ENCODE peak calls at places on chromosomes 2 and 18, in nine cellular contexts. One of them, this sample, is unnamed.

GRCh38 chr2:213959589-213959988 is 451.3 kb upstream of the VWC2L start:
- DNase-seq in NCI-H524: no peak
- DNase-seq in CD8-positive, alpha-beta memory T cell: no peak
- DNase-seq in NCI-H460: no peak
- DNase-seq in endothelial cell: no peak
- DNase-seq in fibroblast of lung: no peak
- DNase-seq in HEK293T: no peak
- DNase-seq in CD4-positive, alpha-beta T cell: no peak
- DNase-seq in tibial artery: no peak
- DNase-seq in this sample: no peak

GRCh38 chr2:86543335-86543734 is 19.9 kb downstream of the CHMP3 start:
- DNase-seq in fibroblast of lung: no peak
- DNase-seq in NCI-H460: no peak
- DNase-seq in endothelial cell: no peak
- DNase-seq in CD8-positive, alpha-beta memory T cell: no peak
- DNase-seq in NCI-H524: no peak
- DNase-seq in tibial artery: no peak
- DNase-seq in HEK293T: no peak
- DNase-seq in CD4-positive, alpha-beta T cell: no peak
- DNase-seq in this sample: no peak

GRCh38 chr2:80086831-80087230 is 217.7 kb downstream of the LRRTM1 start:
- DNase-seq in endothelial cell: no peak
- DNase-seq in CD8-positive, alpha-beta memory T cell: no peak
- DNase-seq in HEK293T: no peak
- DNase-seq in NCI-H460: peak
- DNase-seq in NCI-H524: peak
- DNase-seq in fibroblast of lung: peak
- DNase-seq in tibial artery: no peak
- DNase-seq in CD4-positive, alpha-beta T cell: no peak
- DNase-seq in this sample: no peak

GRCh38 chr2:170455617-170456426 is 259.3 kb upstream of the SP5 start:
- DNase-seq in NCI-H524: no peak
- DNase-seq in endothelial cell: no peak
- DNase-seq in HEK293T: no peak
- DNase-seq in NCI-H460: no peak
- DNase-seq in CD4-positive, alpha-beta T cell: no peak
- DNase-seq in CD8-positive, alpha-beta memory T cell: no peak
- DNase-seq in fibroblast of lung: peak
- DNase-seq in tibial artery: no peak
- DNase-seq in this sample: no peak

GRCh38 chr18:9722691-9723090 is 14.6 kb downstream of the RAB31 start:
- DNase-seq in HEK293T: no peak
- DNase-seq in endothelial cell: no peak
- DNase-seq in tibial artery: no peak
- DNase-seq in fibroblast of lung: no peak
- DNase-seq in CD8-positive, alpha-beta memory T cell: no peak
- DNase-seq in NCI-H524: no peak
- DNase-seq in CD4-positive, alpha-beta T cell: no peak
- DNase-seq in NCI-H460: no peak
- DNase-seq in this sample: no peak

GRCh38 chr2:130261970-130262760 is 63.9 kb upstream of the TUBA3E start:
- DNase-seq in HEK293T: no peak
- DNase-seq in CD4-positive, alpha-beta T cell: no peak
- DNase-seq in fibroblast of lung: peak
- DNase-seq in CD8-positive, alpha-beta memory T cell: no peak
- DNase-seq in NCI-H460: no peak
- DNase-seq in endothelial cell: no peak
- DNase-seq in tibial artery: no peak
- DNase-seq in NCI-H524: no peak
- DNase-seq in this sample: no peak

GRCh38 chr2:37168217-37168981 is 11.6 kb upstream of the EIF2AK2 start:
- DNase-seq in CD4-positive, alpha-beta T cell: no peak
- DNase-seq in endothelial cell: peak
- DNase-seq in CD8-positive, alpha-beta memory T cell: no peak
- DNase-seq in HEK293T: peak
- DNase-seq in NCI-H524: peak
- DNase-seq in tibial artery: no peak
- DNase-seq in NCI-H460: peak
- DNase-seq in fibroblast of lung: peak
- DNase-seq in this sample: no peak

GRCh38 chr2:148135705-148136104 is 114.8 kb downstream of the MBD5 start:
- DNase-seq in tibial artery: no peak
- DNase-seq in NCI-H460: no peak
- DNase-seq in CD8-positive, alpha-beta memory T cell: no peak
- DNase-seq in NCI-H524: no peak
- DNase-seq in CD4-positive, alpha-beta T cell: no peak
- DNase-seq in HEK293T: no peak
- DNase-seq in endothelial cell: no peak
- DNase-seq in fibroblast of lung: no peak
- DNase-seq in this sample: no peak

GRCh38 chr2:96305979-96306308 is 598 bp upstream of the SNRNP200 start:
- DNase-seq in NCI-H524: no peak
- DNase-seq in tibial artery: no peak
- DNase-seq in endothelial cell: no peak
- DNase-seq in CD8-positive, alpha-beta memory T cell: no peak
- DNase-seq in fibroblast of lung: no peak
- DNase-seq in NCI-H460: no peak
- DNase-seq in HEK293T: no peak
- DNase-seq in CD4-positive, alpha-beta T cell: no peak
- DNase-seq in this sample: no peak

GRCh38 chr2:54708584-54709340 is 14.7 kb upstream of the EML6 start:
- DNase-seq in CD4-positive, alpha-beta T cell: no peak
- DNase-seq in CD8-positive, alpha-beta memory T cell: no peak
- DNase-seq in endothelial cell: peak
- DNase-seq in fibroblast of lung: no peak
- DNase-seq in NCI-H524: peak
- DNase-seq in HEK293T: no peak
- DNase-seq in tibial artery: peak
- DNase-seq in NCI-H460: no peak
- DNase-seq in this sample: no peak

GRCh38 chr2:23905155-23905554 is 21.8 kb downstream of the ATAD2B start:
- DNase-seq in CD8-positive, alpha-beta memory T cell: no peak
- DNase-seq in fibroblast of lung: no peak
- DNase-seq in NCI-H460: no peak
- DNase-seq in tibial artery: no peak
- DNase-seq in endothelial cell: no peak
- DNase-seq in CD4-positive, alpha-beta T cell: no peak
- DNase-seq in NCI-H524: no peak
- DNase-seq in HEK293T: no peak
- DNase-seq in this sample: no peak

GRCh38 chr2:139175510-139175909 is 395.3 kb upstream of the NXPH2 start:
- DNase-seq in HEK293T: no peak
- DNase-seq in NCI-H460: no peak
- DNase-seq in CD4-positive, alpha-beta T cell: no peak
- DNase-seq in NCI-H524: no peak
- DNase-seq in tibial artery: no peak
- DNase-seq in CD8-positive, alpha-beta memory T cell: no peak
- DNase-seq in fibroblast of lung: no peak
- DNase-seq in endothelial cell: no peak
- DNase-seq in this sample: no peak

GRCh38 chr2:51855683-51856082 is 823.8 kb upstream of the NRXN1 start:
- DNase-seq in NCI-H524: no peak
- DNase-seq in CD8-positive, alpha-beta memory T cell: no peak
- DNase-seq in NCI-H460: no peak
- DNase-seq in CD4-positive, alpha-beta T cell: no peak
- DNase-seq in endothelial cell: no peak
- DNase-seq in tibial artery: no peak
- DNase-seq in fibroblast of lung: no peak
- DNase-seq in HEK293T: no peak
- DNase-seq in this sample: no peak

GRCh38 chr2:227363756-227364155 is 15.3 kb downstream of the TM4SF20 start:
- DNase-seq in CD8-positive, alpha-beta memory T cell: no peak
- DNase-seq in NCI-H524: no peak
- DNase-seq in HEK293T: no peak
- DNase-seq in endothelial cell: no peak
- DNase-seq in fibroblast of lung: no peak
- DNase-seq in NCI-H460: no peak
- DNase-seq in CD4-positive, alpha-beta T cell: no peak
- DNase-seq in tibial artery: no peak
- DNase-seq in this sample: no peak

GRCh38 chr2:174778479-174778962 is 14.2 kb upstream of the CHRNA1 start:
- DNase-seq in endothelial cell: no peak
- DNase-seq in HEK293T: no peak
- DNase-seq in fibroblast of lung: peak
- DNase-seq in NCI-H524: no peak
- DNase-seq in CD8-positive, alpha-beta memory T cell: peak
- DNase-seq in CD4-positive, alpha-beta T cell: peak
- DNase-seq in NCI-H460: no peak
- DNase-seq in tibial artery: no peak
- DNase-seq in this sample: no peak

GRCh38 chr2:158509928-158510797 is 53.4 kb downstream of the PKP4 start:
- DNase-seq in HEK293T: no peak
- DNase-seq in NCI-H524: no peak
- DNase-seq in endothelial cell: no peak
- DNase-seq in fibroblast of lung: peak
- DNase-seq in CD8-positive, alpha-beta memory T cell: no peak
- DNase-seq in NCI-H460: no peak
- DNase-seq in tibial artery: no peak
- DNase-seq in CD4-positive, alpha-beta T cell: no peak
- DNase-seq in this sample: no peak

GRCh38 chr2:200077210-200077650 is 121.8 kb downstream of the MAIP1 start:
- DNase-seq in fibroblast of lung: peak
- DNase-seq in endothelial cell: no peak
- DNase-seq in tibial artery: no peak
- DNase-seq in CD8-positive, alpha-beta memory T cell: no peak
- DNase-seq in HEK293T: no peak
- DNase-seq in CD4-positive, alpha-beta T cell: no peak
- DNase-seq in NCI-H460: peak
- DNase-seq in NCI-H524: no peak
- DNase-seq in this sample: no peak

GRCh38 chr2:64646007-64646880 is 7.5 kb downstream of the SERTAD2 start:
- DNase-seq in endothelial cell: peak
- DNase-seq in NCI-H460: peak
- DNase-seq in CD8-positive, alpha-beta memory T cell: peak
- DNase-seq in CD4-positive, alpha-beta T cell: peak
- DNase-seq in fibroblast of lung: peak
- DNase-seq in tibial artery: peak
- DNase-seq in HEK293T: peak
- DNase-seq in NCI-H524: peak
- DNase-seq in this sample: peak

GRCh38 chr2:190986221-190986953 is 27.6 kb downstream of the STAT1 start:
- DNase-seq in CD4-positive, alpha-beta T cell: no peak
- DNase-seq in fibroblast of lung: no peak
- DNase-seq in HEK293T: peak
- DNase-seq in tibial artery: no peak
- DNase-seq in CD8-positive, alpha-beta memory T cell: no peak
- DNase-seq in NCI-H524: no peak
- DNase-seq in NCI-H460: no peak
- DNase-seq in endothelial cell: no peak
- DNase-seq in this sample: no peak

GRCh38 chr2:218125626-218126080 is at the start of gene CXCR2:
- DNase-seq in endothelial cell: no peak
- DNase-seq in NCI-H524: no peak
- DNase-seq in CD8-positive, alpha-beta memory T cell: no peak
- DNase-seq in tibial artery: no peak
- DNase-seq in CD4-positive, alpha-beta T cell: no peak
- DNase-seq in HEK293T: no peak
- DNase-seq in NCI-H460: no peak
- DNase-seq in fibroblast of lung: no peak
- DNase-seq in this sample: no peak

GRCh38 chr2:226831266-226831665 is 4.6 kb upstream of the RHBDD1 start:
- DNase-seq in HEK293T: no peak
- DNase-seq in fibroblast of lung: no peak
- DNase-seq in endothelial cell: no peak
- DNase-seq in tibial artery: no peak
- DNase-seq in CD4-positive, alpha-beta T cell: no peak
- DNase-seq in NCI-H460: no peak
- DNase-seq in CD8-positive, alpha-beta memory T cell: no peak
- DNase-seq in NCI-H524: no peak
- DNase-seq in this sample: no peak

GRCh38 chr2:73259276-73259675 is 25.0 kb downstream of the FBXO41 start:
- DNase-seq in CD4-positive, alpha-beta T cell: no peak
- DNase-seq in NCI-H460: no peak
- DNase-seq in CD8-positive, alpha-beta memory T cell: no peak
- DNase-seq in endothelial cell: no peak
- DNase-seq in NCI-H524: no peak
- DNase-seq in fibroblast of lung: no peak
- DNase-seq in HEK293T: no peak
- DNase-seq in tibial artery: no peak
- DNase-seq in this sample: no peak

GRCh38 chr2:20188851-20189250 is 36.1 kb downstream of the SDC1 start:
- DNase-seq in NCI-H460: no peak
- DNase-seq in NCI-H524: peak
- DNase-seq in tibial artery: no peak
- DNase-seq in fibroblast of lung: no peak
- DNase-seq in HEK293T: no peak
- DNase-seq in CD8-positive, alpha-beta memory T cell: no peak
- DNase-seq in CD4-positive, alpha-beta T cell: no peak
- DNase-seq in endothelial cell: no peak
- DNase-seq in this sample: no peak

GRCh38 chr2:227106845-227107759 is 56.9 kb downstream of the COL4A4 start:
- DNase-seq in endothelial cell: peak
- DNase-seq in fibroblast of lung: peak
- DNase-seq in NCI-H524: no peak
- DNase-seq in tibial artery: no peak
- DNase-seq in CD4-positive, alpha-beta T cell: peak
- DNase-seq in HEK293T: peak
- DNase-seq in CD8-positive, alpha-beta memory T cell: no peak
- DNase-seq in NCI-H460: peak
- DNase-seq in this sample: peak

GRCh38 chr2:104678181-104678580 is 175.7 kb upstream of the POU3F3 start:
- DNase-seq in NCI-H460: no peak
- DNase-seq in endothelial cell: no peak
- DNase-seq in HEK293T: no peak
- DNase-seq in NCI-H524: no peak
- DNase-seq in tibial artery: no peak
- DNase-seq in CD8-positive, alpha-beta memory T cell: no peak
- DNase-seq in CD4-positive, alpha-beta T cell: no peak
- DNase-seq in fibroblast of lung: no peak
- DNase-seq in this sample: no peak

GRCh38 chr18:34358923-34359322 is 134.2 kb upstream of the NOL4 start:
- DNase-seq in CD4-positive, alpha-beta T cell: no peak
- DNase-seq in CD8-positive, alpha-beta memory T cell: no peak
- DNase-seq in NCI-H460: no peak
- DNase-seq in HEK293T: no peak
- DNase-seq in endothelial cell: no peak
- DNase-seq in fibroblast of lung: no peak
- DNase-seq in NCI-H524: no peak
- DNase-seq in tibial artery: no peak
- DNase-seq in this sample: no peak

GRCh38 chr18:44698518-44698917 is 17.8 kb downstream of the SETBP1 start:
- DNase-seq in HEK293T: no peak
- DNase-seq in NCI-H524: no peak
- DNase-seq in fibroblast of lung: no peak
- DNase-seq in CD8-positive, alpha-beta memory T cell: no peak
- DNase-seq in endothelial cell: no peak
- DNase-seq in tibial artery: no peak
- DNase-seq in NCI-H460: no peak
- DNase-seq in CD4-positive, alpha-beta T cell: no peak
- DNase-seq in this sample: no peak

GRCh38 chr2:158015428-158016076 is 86.1 kb upstream of the UPP2 start:
- DNase-seq in NCI-H460: no peak
- DNase-seq in CD8-positive, alpha-beta memory T cell: no peak
- DNase-seq in tibial artery: no peak
- DNase-seq in endothelial cell: no peak
- DNase-seq in fibroblast of lung: no peak
- DNase-seq in CD4-positive, alpha-beta T cell: no peak
- DNase-seq in HEK293T: no peak
- DNase-seq in NCI-H524: no peak
- DNase-seq in this sample: no peak

GRCh38 chr2:949384-949893 is 1.2 kb upstream of the SNTG2 start:
- DNase-seq in fibroblast of lung: no peak
- DNase-seq in tibial artery: no peak
- DNase-seq in NCI-H524: no peak
- DNase-seq in NCI-H460: no peak
- DNase-seq in CD8-positive, alpha-beta memory T cell: no peak
- DNase-seq in CD4-positive, alpha-beta T cell: no peak
- DNase-seq in HEK293T: no peak
- DNase-seq in endothelial cell: no peak
- DNase-seq in this sample: no peak

GRCh38 chr2:197710424-197711042 is 5.4 kb downstream of the MARS2 start:
- DNase-seq in fibroblast of lung: no peak
- DNase-seq in NCI-H460: no peak
- DNase-seq in endothelial cell: no peak
- DNase-seq in HEK293T: no peak
- DNase-seq in tibial artery: no peak
- DNase-seq in CD4-positive, alpha-beta T cell: no peak
- DNase-seq in NCI-H524: no peak
- DNase-seq in CD8-positive, alpha-beta memory T cell: no peak
- DNase-seq in this sample: no peak

GRCh38 chr2:70561893-70562292 is 8.3 kb upstream of the TGFA start:
- DNase-seq in NCI-H460: no peak
- DNase-seq in NCI-H524: no peak
- DNase-seq in fibroblast of lung: no peak
- DNase-seq in CD8-positive, alpha-beta memory T cell: no peak
- DNase-seq in CD4-positive, alpha-beta T cell: no peak
- DNase-seq in HEK293T: no peak
- DNase-seq in tibial artery: no peak
- DNase-seq in endothelial cell: no peak
- DNase-seq in this sample: no peak